ENCODE peak calls at places on chromosome 1, in ten cellular contexts. G is AG08396; V is GDM1; P is NCI-H1092; D is anterior cingulate cortex; O is nucleus accumbens; E is stromal cell of bone marrow; B is SK-N-SH; C is Daoy; J is activated CD8-positive, alpha-beta T cell treated with anti-CD3 and anti-CD28 coated beads for 36 hours. A is an unnamed sample.

GRCh38 chr1:96236156-96236739 is 485.3 kb upstream of the PTBP2 start:
- DNase-seq in B (peak), D (no peak), O (peak), J (peak), P (peak), G (peak), C (peak), E (peak), V (peak), A (peak)

GRCh38 chr1:225655509-225656258 is 2.8 kb upstream of the ENAH start:
- DNase-seq in D (no peak), P (peak), C (peak), B (no peak), G (peak), E (peak), V (peak), J (peak), O (peak), A (peak)

GRCh38 chr1:212630159-212630900 is 21.8 kb downstream of the ATF3 start:
- DNase-seq in C (peak), V (peak), O (peak), J (peak), E (no peak), D (no peak), G (peak), P (peak), B (peak), A (no peak)

GRCh38 chr1:20732588-20733360 is at the start of gene SH2D5:
- DNase-seq in O (peak), P (peak), B (peak), J (peak), C (peak), V (no peak), D (no peak), G (peak), E (peak), A (peak)

GRCh38 chr1:234969630-234970370 is 158.8 kb downstream of the TOMM20 start:
- DNase-seq in O (peak), V (no peak), C (peak), B (peak), D (peak), J (no peak), P (peak), E (no peak), G (peak), A (peak)

GRCh38 chr1:50742523-50742922 is 217.5 kb downstream of the FAF1 start:
- DNase-seq in B (no peak), V (no peak), J (no peak), G (peak), E (peak), D (no peak), P (no peak), O (no peak), C (no peak), A (peak)

GRCh38 chr1:54806931-54807611 is 5.9 kb upstream of the TTC22 start:
- DNase-seq in V (no peak), P (no peak), B (no peak), C (peak), J (peak), O (no peak), E (peak), G (no peak), D (no peak), A (peak)

GRCh38 chr1:229249854-229250644 is 20.9 kb upstream of the RAB4A start:
- DNase-seq in E (no peak), V (no peak), D (no peak), B (no peak), G (no peak), P (no peak), J (no peak), C (no peak), O (no peak), A (no peak)

GRCh38 chr1:155717041-155717440 is 28.1 kb downstream of the DAP3 start:
- DNase-seq in P (no peak), C (no peak), B (no peak), J (no peak), D (no peak), O (no peak), E (no peak), V (no peak), G (no peak), A (no peak)

GRCh38 chr1:36654586-36654985 is 171.9 kb upstream of the CSF3R start:
- DNase-seq in V (no peak), J (no peak), O (no peak), E (no peak), P (no peak), G (no peak), B (no peak), C (no peak), D (no peak), A (no peak)

GRCh38 chr1:156944848-156945247 is 24.4 kb downstream of the LRRC71 start:
- DNase-seq in D (no peak), E (no peak), G (no peak), P (no peak), C (no peak), O (no peak), J (no peak), B (no peak), V (no peak), A (no peak)

GRCh38 chr1:82348487-82348886 is 547.8 kb downstream of the ADGRL2 start:
- DNase-seq in J (no peak), D (no peak), V (no peak), B (no peak), C (no peak), O (no peak), P (no peak), E (no peak), G (no peak), A (no peak)

GRCh38 chr1:185732941-185733340 is 1.2 kb upstream of the HMCN1 start:
- DNase-seq in G (no peak), V (no peak), D (no peak), C (no peak), E (no peak), J (no peak), P (no peak), O (no peak), B (no peak), A (no peak)

GRCh38 chr1:29383972-29384371 is 147.7 kb downstream of the PTPRU start:
- DNase-seq in D (no peak), C (peak), V (no peak), O (no peak), G (peak), B (no peak), E (peak), J (no peak), P (no peak), A (peak)

GRCh38 chr1:17586172-17586963 is 46.9 kb downstream of the ARHGEF10L start:
- DNase-seq in V (no peak), D (no peak), G (peak), C (peak), B (no peak), J (no peak), E (peak), O (no peak), P (no peak), A (peak)

GRCh38 chr1:228332797-228333738 is 73.6 kb downstream of the TRIM11 start:
- DNase-seq in P (no peak), B (no peak), O (no peak), J (no peak), D (no peak), C (no peak), E (no peak), V (no peak), G (no peak), A (no peak)

GRCh38 chr1:48761411-48761810 is 15.3 kb downstream of the BEND5 start:
- DNase-seq in O (no peak), G (no peak), B (no peak), D (no peak), V (no peak), E (peak), C (peak), P (no peak), J (no peak), A (peak)

GRCh38 chr1:19064906-19065450 is 108.5 kb upstream of the IFFO2 start:
- DNase-seq in E (no peak), G (no peak), V (no peak), O (no peak), J (no peak), C (no peak), D (no peak), B (no peak), P (no peak), A (no peak)

GRCh38 chr1:1960480-1961196 is 41.6 kb upstream of the TMEM52 start:
- DNase-seq in C (no peak), J (no peak), E (no peak), O (no peak), P (no peak), D (no peak), V (no peak), G (no peak), B (no peak), A (no peak)

GRCh38 chr1:228459091-228459993 is 27.8 kb upstream of the RNF187 start:
- DNase-seq in J (peak), O (peak), P (peak), E (peak), G (peak), B (peak), D (no peak), C (peak), V (peak), A (peak)

GRCh38 chr1:233865902-233866301 is 38.6 kb upstream of the SLC35F3 start:
- DNase-seq in B (no peak), P (no peak), E (no peak), C (no peak), D (no peak), G (no peak), V (no peak), O (no peak), J (no peak), A (no peak)

GRCh38 chr1:27979151-27979858 is 19.5 kb downstream of the XKR8 start:
- DNase-seq in J (no peak), E (peak), C (peak), G (peak), D (no peak), O (no peak), P (no peak), B (no peak), V (peak), A (peak)

GRCh38 chr1:166884040-166884642 is 8.1 kb upstream of the TADA1 start:
- DNase-seq in V (no peak), E (no peak), J (peak), G (peak), D (peak), P (peak), C (peak), B (peak), O (peak), A (peak)

GRCh38 chr1:19981507-19982312 is 2.3 kb upstream of the PLA2G2A start:
- DNase-seq in D (no peak), E (no peak), B (no peak), C (no peak), O (no peak), J (no peak), G (no peak), V (no peak), P (no peak), A (no peak)

GRCh38 chr1:97143236-97143882 is 421.8 kb downstream of the PTBP2 start:
- DNase-seq in O (no peak), C (peak), G (no peak), J (no peak), B (no peak), D (no peak), P (no peak), V (no peak), E (no peak), A (peak)

GRCh38 chr1:117613249-117613968 is 7.6 kb downstream of the TENT5C start:
- DNase-seq in V (no peak), D (no peak), E (peak), P (no peak), G (no peak), B (no peak), O (no peak), J (no peak), C (no peak), A (no peak)

GRCh38 chr1:217528271-217528670 is 102.6 kb downstream of the GPATCH2 start:
- DNase-seq in V (no peak), O (no peak), B (no peak), E (peak), G (peak), J (no peak), P (no peak), D (no peak), C (no peak), A (peak)

GRCh38 chr1:10890391-10891073 is 94.1 kb upstream of the CASZ1 start:
- DNase-seq in V (no peak), E (no peak), B (peak), D (no peak), G (no peak), C (no peak), O (no peak), J (no peak), P (no peak), A (no peak)

GRCh38 chr1:228280106-228280901 is 72.5 kb downstream of the OBSCN start:
- DNase-seq in O (no peak), E (no peak), J (no peak), D (no peak), V (no peak), G (no peak), B (no peak), P (no peak), C (no peak), A (no peak)

GRCh38 chr1:9882296-9882944 is 27.6 kb downstream of the CTNNBIP1 start:
- DNase-seq in G (no peak), V (peak), D (no peak), B (no peak), J (peak), O (no peak), E (no peak), P (no peak), C (no peak), A (no peak)

GRCh38 chr1:183892351-183892793 is 87.5 kb downstream of the RGL1 start:
- DNase-seq in E (no peak), B (no peak), D (no peak), G (no peak), P (no peak), J (no peak), V (no peak), C (no peak), O (no peak), A (peak)

GRCh38 chr1:114033219-114033706 is 54.0 kb downstream of the OLFML3 start:
- DNase-seq in G (no peak), V (no peak), E (no peak), J (peak), P (no peak), B (peak), O (no peak), C (peak), D (no peak), A (no peak)